ENCODE peak calls at places on chromosomes 3 and 15, in seven cellular contexts. R is stimulated activated CD8-positive, alpha-beta memory T cell treated with anti-CD3 and anti-CD28 coated beads, Interleukin-7, amount 100 ng/mL, for 24 hours; O is T-helper 9 cell; Z is stromal cell of bone marrow; Y is OCI-M1; F is NCI-H345; L is cerebellar cortex. W is an unnamed sample.

GRCh38 chr15:66721020-66721419 is 19.0 kb downstream of the SMAD6 start:
- DNase-seq in R (no peak), O (no peak), Z (no peak), Y (no peak), F (no peak), L (no peak), W (no peak)

GRCh38 chr3:152874896-152875749 is 40.2 kb downstream of the P2RY1 start:
- DNase-seq in R (no peak), O (no peak), Z (no peak), Y (no peak), F (no peak), L (no peak), W (no peak)

GRCh38 chr15:65796610-65797012 is 4.5 kb upstream of the DENND4A start:
- DNase-seq in R (no peak), O (no peak), Z (no peak), Y (peak), F (no peak), L (no peak), W (no peak)

GRCh38 chr3:194306109-194306686 is 44.9 kb downstream of the CPN2 start:
- DNase-seq in R (no peak), O (peak), Z (no peak), Y (no peak), F (no peak), L (no peak), W (no peak)

GRCh38 chr15:79337591-79337990 is 26.7 kb downstream of the TMED3 start:
- DNase-seq in R (no peak), O (no peak), Z (no peak), Y (no peak), F (no peak), L (no peak), W (no peak)

GRCh38 chr3:55180161-55180560 is 252.3 kb upstream of the LRTM1 start:
- DNase-seq in R (no peak), O (no peak), Z (no peak), Y (no peak), F (no peak), L (no peak), W (no peak)

GRCh38 chr3:193972816-193973215 is 163.1 kb upstream of the HES1 start:
- DNase-seq in R (no peak), O (no peak), Z (no peak), Y (no peak), F (no peak), L (no peak), W (no peak)

GRCh38 chr3:13714251-13714916 is 165.5 kb downstream of the FBLN2 start:
- DNase-seq in R (no peak), O (no peak), Z (no peak), Y (no peak), F (no peak), L (no peak), W (no peak)

GRCh38 chr3:49032646-49033304 is 3.6 kb upstream of the IMPDH2 start:
- DNase-seq in R (no peak), O (no peak), Z (no peak), Y (no peak), F (no peak), L (no peak), W (no peak)

W was measured in frontal cortex.